ENCODE peak calls at places on chromosome 1, in nine cellular contexts. One of them, this sample, is unnamed.
A peak's percentile ranks its signal among the peaks of the same experiment; 100 is the strongest.

GRCh38 chr1:199279107-199279506 is 640.3 kb downstream of the PTPRC start:
- DNase-seq in astrocyte of the cerebellum: no peak
- DNase-seq in neural crest cell: no peak
- DNase-seq in RWPE1: no peak
- DNase-seq in WTC11: no peak
- DNase-seq in nephron progenitor cell: no peak
- DNase-seq in neural progenitor cell: no peak
- DNase-seq in fibroblast of mammary gland: peak; percentile 23
- DNase-seq in endothelial cell: no peak
- DNase-seq in this sample: no peak

GRCh38 chr1:153393926-153394325 is 3.1 kb upstream of the S100A8 start:
- DNase-seq in astrocyte of the cerebellum: no peak
- DNase-seq in neural crest cell: no peak
- DNase-seq in RWPE1: no peak
- DNase-seq in WTC11: peak; percentile 70
- DNase-seq in nephron progenitor cell: no peak
- DNase-seq in neural progenitor cell: peak; percentile 20
- DNase-seq in fibroblast of mammary gland: no peak
- DNase-seq in endothelial cell: no peak
- DNase-seq in this sample: no peak

GRCh38 chr1:183859865-183860264 is 54.9 kb downstream of the RGL1 start:
- DNase-seq in astrocyte of the cerebellum: peak; percentile 37
- DNase-seq in neural crest cell: no peak
- DNase-seq in RWPE1: no peak
- DNase-seq in WTC11: no peak
- DNase-seq in nephron progenitor cell: no peak
- DNase-seq in neural progenitor cell: no peak
- DNase-seq in fibroblast of mammary gland: peak; percentile 84
- DNase-seq in endothelial cell: no peak
- DNase-seq in this sample: no peak

GRCh38 chr1:92857817-92858216 is 26.0 kb downstream of the RPL5 start:
- DNase-seq in astrocyte of the cerebellum: no peak
- DNase-seq in neural crest cell: no peak
- DNase-seq in RWPE1: no peak
- DNase-seq in WTC11: no peak
- DNase-seq in nephron progenitor cell: no peak
- DNase-seq in neural progenitor cell: no peak
- DNase-seq in fibroblast of mammary gland: no peak
- DNase-seq in endothelial cell: no peak
- DNase-seq in this sample: no peak

GRCh38 chr1:160428655-160429054 is 28.3 kb downstream of the VANGL2 start:
- DNase-seq in astrocyte of the cerebellum: no peak
- DNase-seq in neural crest cell: peak; percentile 27
- DNase-seq in RWPE1: peak; percentile 73
- DNase-seq in WTC11: peak; percentile 46
- DNase-seq in nephron progenitor cell: peak; percentile 37
- DNase-seq in neural progenitor cell: peak; percentile 49
- DNase-seq in fibroblast of mammary gland: peak; percentile 45
- DNase-seq in endothelial cell: peak; percentile 66
- DNase-seq in this sample: peak; percentile 60

GRCh38 chr1:217274416-217274815 is 356.5 kb downstream of the GPATCH2 start:
- DNase-seq in astrocyte of the cerebellum: no peak
- DNase-seq in neural crest cell: no peak
- DNase-seq in RWPE1: no peak
- DNase-seq in WTC11: no peak
- DNase-seq in nephron progenitor cell: no peak
- DNase-seq in neural progenitor cell: no peak
- DNase-seq in fibroblast of mammary gland: peak; percentile 57
- DNase-seq in endothelial cell: no peak
- DNase-seq in this sample: no peak

GRCh38 chr1:204216236-204216635 is 2.4 kb upstream of the GOLT1A start:
- DNase-seq in astrocyte of the cerebellum: no peak
- DNase-seq in neural crest cell: no peak
- DNase-seq in RWPE1: no peak
- DNase-seq in WTC11: no peak
- DNase-seq in nephron progenitor cell: no peak
- DNase-seq in neural progenitor cell: no peak
- DNase-seq in fibroblast of mammary gland: no peak
- DNase-seq in endothelial cell: no peak
- DNase-seq in this sample: no peak

GRCh38 chr1:179816196-179816960 is 61.2 kb downstream of the TOR1AIP2 start:
- DNase-seq in astrocyte of the cerebellum: peak; percentile 74
- DNase-seq in neural crest cell: no peak
- DNase-seq in RWPE1: no peak
- DNase-seq in WTC11: no peak
- DNase-seq in nephron progenitor cell: no peak
- DNase-seq in neural progenitor cell: no peak
- DNase-seq in fibroblast of mammary gland: peak; percentile 21
- DNase-seq in endothelial cell: no peak
- DNase-seq in this sample: no peak

GRCh38 chr1:59367269-59368006 is 70.5 kb downstream of the FGGY start:
- DNase-seq in astrocyte of the cerebellum: peak; percentile 86
- DNase-seq in neural crest cell: no peak
- DNase-seq in RWPE1: no peak
- DNase-seq in WTC11: no peak
- DNase-seq in nephron progenitor cell: peak; percentile 10
- DNase-seq in neural progenitor cell: peak; percentile 34
- DNase-seq in fibroblast of mammary gland: peak; percentile 95
- DNase-seq in endothelial cell: no peak
- DNase-seq in this sample: no peak

GRCh38 chr1:60527567-60527966 is 454.0 kb upstream of the C1orf87 start:
- DNase-seq in astrocyte of the cerebellum: no peak
- DNase-seq in neural crest cell: no peak
- DNase-seq in RWPE1: no peak
- DNase-seq in WTC11: no peak
- DNase-seq in nephron progenitor cell: no peak
- DNase-seq in neural progenitor cell: no peak
- DNase-seq in fibroblast of mammary gland: no peak
- DNase-seq in endothelial cell: no peak
- DNase-seq in this sample: no peak

GRCh38 chr1:16960560-16961296 is 19.7 kb downstream of the MFAP2 start:
- DNase-seq in astrocyte of the cerebellum: no peak
- DNase-seq in neural crest cell: peak; percentile 87
- DNase-seq in RWPE1: peak; percentile 53
- DNase-seq in WTC11: peak; percentile 97
- DNase-seq in nephron progenitor cell: peak; percentile 93
- DNase-seq in neural progenitor cell: peak; percentile 96
- DNase-seq in fibroblast of mammary gland: peak; percentile 73
- DNase-seq in endothelial cell: peak; percentile 92
- DNase-seq in this sample: peak; percentile 93

GRCh38 chr1:226549937-226550670 is 1.5 kb downstream of the STUM start:
- DNase-seq in astrocyte of the cerebellum: no peak
- DNase-seq in neural crest cell: peak; percentile 5
- DNase-seq in RWPE1: peak; percentile 60
- DNase-seq in WTC11: peak; percentile 34
- DNase-seq in nephron progenitor cell: peak; percentile 38
- DNase-seq in neural progenitor cell: peak; percentile 45
- DNase-seq in fibroblast of mammary gland: peak; percentile 10
- DNase-seq in endothelial cell: peak; percentile 32
- DNase-seq in this sample: peak; percentile 38

GRCh38 chr1:209328178-209328577 is 255.3 kb upstream of the CAMK1G start:
- DNase-seq in astrocyte of the cerebellum: no peak
- DNase-seq in neural crest cell: no peak
- DNase-seq in RWPE1: no peak
- DNase-seq in WTC11: no peak
- DNase-seq in nephron progenitor cell: no peak
- DNase-seq in neural progenitor cell: no peak
- DNase-seq in fibroblast of mammary gland: no peak
- DNase-seq in endothelial cell: no peak
- DNase-seq in this sample: no peak

GRCh38 chr1:226884116-226884515 is 13.7 kb downstream of the PSEN2 start:
- DNase-seq in astrocyte of the cerebellum: no peak
- DNase-seq in neural crest cell: no peak
- DNase-seq in RWPE1: no peak
- DNase-seq in WTC11: no peak
- DNase-seq in nephron progenitor cell: no peak
- DNase-seq in neural progenitor cell: no peak
- DNase-seq in fibroblast of mammary gland: no peak
- DNase-seq in endothelial cell: no peak
- DNase-seq in this sample: no peak

GRCh38 chr1:6386371-6386949 is 7.1 kb downstream of the ACOT7 start:
- DNase-seq in astrocyte of the cerebellum: no peak
- DNase-seq in neural crest cell: no peak
- DNase-seq in RWPE1: peak; percentile 46
- DNase-seq in WTC11: no peak
- DNase-seq in nephron progenitor cell: no peak
- DNase-seq in neural progenitor cell: no peak
- DNase-seq in fibroblast of mammary gland: peak; percentile 52
- DNase-seq in endothelial cell: no peak
- DNase-seq in this sample: no peak

GRCh38 chr1:164240081-164240480 is 318.9 kb upstream of the PBX1 start:
- DNase-seq in astrocyte of the cerebellum: no peak
- DNase-seq in neural crest cell: no peak
- DNase-seq in RWPE1: peak; percentile 10
- DNase-seq in WTC11: peak; percentile 38
- DNase-seq in nephron progenitor cell: no peak
- DNase-seq in neural progenitor cell: peak; percentile 21
- DNase-seq in fibroblast of mammary gland: no peak
- DNase-seq in endothelial cell: no peak
- DNase-seq in this sample: no peak
- TF ChIP-seq CTCF in astrocyte of the cerebellum: peak; percentile 20
- TF ChIP-seq CTCF in neural crest cell: no peak
- TF ChIP-seq CTCF in RWPE1: no peak
- TF ChIP-seq CTCF in WTC11: no peak
- TF ChIP-seq CTCF in nephron progenitor cell: no peak
- TF ChIP-seq CTCF in neural progenitor cell: peak; percentile 33
- TF ChIP-seq CTCF in fibroblast of mammary gland: no peak
- TF ChIP-seq CTCF in endothelial cell: no peak
- TF ChIP-seq CTCF in this sample: no peak

DNA sequence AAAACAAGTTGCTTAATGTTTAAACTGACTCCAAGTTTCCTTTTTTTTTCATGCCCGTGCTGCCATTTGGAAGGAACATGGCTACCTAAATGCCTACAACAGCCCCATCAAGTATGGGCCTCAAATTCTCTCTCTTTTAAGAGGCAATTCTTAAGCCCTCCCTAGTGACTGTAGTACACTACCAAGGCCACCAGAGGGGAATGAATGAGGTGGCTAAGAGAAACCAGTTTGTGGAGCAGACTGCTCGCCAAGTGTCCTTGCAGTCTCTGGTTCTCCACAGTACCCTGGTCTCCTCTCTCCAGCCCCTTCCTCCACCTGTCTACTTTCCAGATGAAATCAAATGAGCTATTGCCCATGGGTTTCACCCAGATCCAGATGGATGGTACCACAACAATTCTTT is 1809.6 kb downstream of the BRINP3 start:
- DNase-seq in astrocyte of the cerebellum: no peak
- DNase-seq in neural crest cell: no peak
- DNase-seq in RWPE1: peak; percentile 10
- DNase-seq in WTC11: no peak
- DNase-seq in nephron progenitor cell: no peak
- DNase-seq in neural progenitor cell: peak; percentile 15
- DNase-seq in fibroblast of mammary gland: no peak
- DNase-seq in endothelial cell: no peak
- DNase-seq in this sample: no peak
- TF ChIP-seq CTCF in astrocyte of the cerebellum: no peak
- TF ChIP-seq CTCF in neural crest cell: peak; percentile 23
- TF ChIP-seq CTCF in RWPE1: no peak
- TF ChIP-seq CTCF in WTC11: no peak
- TF ChIP-seq CTCF in nephron progenitor cell: peak; percentile 6
- TF ChIP-seq CTCF in neural progenitor cell: peak; percentile 20
- TF ChIP-seq CTCF in fibroblast of mammary gland: no peak
- TF ChIP-seq CTCF in endothelial cell: peak; percentile 9
- TF ChIP-seq CTCF in this sample: peak; percentile 20

DNA sequence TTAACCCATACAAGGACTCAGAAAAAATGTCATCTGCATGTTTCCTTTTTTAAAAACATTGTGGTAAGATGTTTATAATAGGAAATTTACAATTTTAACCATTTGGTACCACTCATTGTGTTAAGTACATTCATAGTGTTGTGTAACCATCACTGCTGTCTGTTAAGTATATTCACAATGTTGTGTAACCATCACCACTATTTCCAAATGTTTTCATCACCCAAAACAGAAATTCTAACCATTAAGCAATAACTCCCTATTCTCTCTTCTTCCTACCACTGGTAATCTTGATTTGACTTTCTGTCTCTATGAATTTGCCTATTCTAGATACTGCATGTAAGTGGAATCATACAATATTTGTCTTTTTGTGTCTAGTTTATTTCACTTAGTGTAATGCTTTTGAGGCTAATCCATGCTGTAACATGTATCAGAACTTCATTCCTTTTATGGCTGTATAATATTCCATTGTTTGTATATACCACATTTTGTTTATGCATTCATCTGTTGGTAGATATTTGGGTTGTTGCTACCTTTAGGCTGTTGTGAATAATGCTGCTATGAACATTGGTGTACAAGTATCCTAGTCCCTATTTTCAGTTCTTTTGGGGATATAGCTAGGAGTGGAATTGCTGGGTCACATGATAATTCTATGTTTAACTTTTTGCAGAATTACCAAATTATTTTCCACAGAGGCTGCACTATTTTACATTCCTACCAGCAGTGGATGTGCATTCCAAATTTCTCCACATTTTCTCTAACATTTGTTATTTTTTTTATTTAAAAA is 14.1 kb downstream of the HIPK1 start:
- DNase-seq in astrocyte of the cerebellum: no peak
- DNase-seq in neural crest cell: no peak
- DNase-seq in RWPE1: no peak
- DNase-seq in WTC11: no peak
- DNase-seq in nephron progenitor cell: no peak
- DNase-seq in neural progenitor cell: no peak
- DNase-seq in fibroblast of mammary gland: peak; percentile 56
- DNase-seq in endothelial cell: no peak
- DNase-seq in this sample: no peak
- TF ChIP-seq CTCF in astrocyte of the cerebellum: no peak
- TF ChIP-seq CTCF in neural crest cell: no peak
- TF ChIP-seq CTCF in RWPE1: no peak
- TF ChIP-seq CTCF in WTC11: no peak
- TF ChIP-seq CTCF in nephron progenitor cell: no peak
- TF ChIP-seq CTCF in neural progenitor cell: no peak
- TF ChIP-seq CTCF in fibroblast of mammary gland: no peak
- TF ChIP-seq CTCF in endothelial cell: no peak
- TF ChIP-seq CTCF in this sample: no peak

GRCh38 chr1:54716299-54717047 is 812 bp downstream of the TTC4 start:
- DNase-seq in astrocyte of the cerebellum: no peak
- DNase-seq in neural crest cell: no peak
- DNase-seq in RWPE1: peak; percentile 50
- DNase-seq in WTC11: no peak
- DNase-seq in nephron progenitor cell: no peak
- DNase-seq in neural progenitor cell: no peak
- DNase-seq in fibroblast of mammary gland: peak; percentile 86
- DNase-seq in endothelial cell: no peak
- DNase-seq in this sample: no peak

GRCh38 chr1:54714881-54715492 is 674 bp upstream of the TTC4 start:
- DNase-seq in astrocyte of the cerebellum: no peak
- DNase-seq in neural crest cell: no peak
- DNase-seq in RWPE1: no peak
- DNase-seq in WTC11: no peak
- DNase-seq in nephron progenitor cell: no peak
- DNase-seq in neural progenitor cell: no peak
- DNase-seq in fibroblast of mammary gland: no peak
- DNase-seq in endothelial cell: no peak
- DNase-seq in this sample: no peak

GRCh38 chr1:54710841-54711240 is 4.8 kb upstream of the TTC4 start:
- DNase-seq in astrocyte of the cerebellum: no peak
- DNase-seq in neural crest cell: no peak
- DNase-seq in RWPE1: no peak
- DNase-seq in WTC11: no peak
- DNase-seq in nephron progenitor cell: no peak
- DNase-seq in neural progenitor cell: no peak
- DNase-seq in fibroblast of mammary gland: no peak
- DNase-seq in endothelial cell: no peak
- DNase-seq in this sample: no peak

GRCh38 chr1:54711536-54711935 is 4.1 kb upstream of the TTC4 start:
- DNase-seq in astrocyte of the cerebellum: no peak
- DNase-seq in neural crest cell: no peak
- DNase-seq in RWPE1: no peak
- DNase-seq in WTC11: no peak
- DNase-seq in nephron progenitor cell: no peak
- DNase-seq in neural progenitor cell: no peak
- DNase-seq in fibroblast of mammary gland: no peak
- DNase-seq in endothelial cell: no peak
- DNase-seq in this sample: no peak

GRCh38 chr1:54715493-54716298 is at the start of gene TTC4:
- DNase-seq in astrocyte of the cerebellum: peak; percentile 39
- DNase-seq in neural crest cell: peak; percentile 72
- DNase-seq in RWPE1: peak; percentile 85
- DNase-seq in WTC11: peak; percentile 85
- DNase-seq in nephron progenitor cell: peak; percentile 85
- DNase-seq in neural progenitor cell: peak; percentile 93
- DNase-seq in fibroblast of mammary gland: peak; percentile 70
- DNase-seq in endothelial cell: peak; percentile 75
- DNase-seq in this sample: peak; percentile 88
- TF ChIP-seq CTCF in astrocyte of the cerebellum: no peak
- TF ChIP-seq CTCF in neural crest cell: no peak
- TF ChIP-seq CTCF in RWPE1: no peak
- TF ChIP-seq CTCF in WTC11: no peak
- TF ChIP-seq CTCF in nephron progenitor cell: no peak
- TF ChIP-seq CTCF in neural progenitor cell: no peak
- TF ChIP-seq CTCF in fibroblast of mammary gland: no peak
- TF ChIP-seq CTCF in endothelial cell: no peak
- TF ChIP-seq CTCF in this sample: no peak

This sample was measured in glutamatergic neuron.